ENCODE peak calls at places on chromosomes 4 and X, in six cellular contexts. H is thoracic aorta, B is uterus, W is neural progenitor cell, F is astrocyte, U is colonic mucosa. Z is an unnamed sample.

GRCh38 chr4:76897522-76898384 is at the start of gene SOWAHB:
- DNase-seq in W (peak; percentile 66), B (no peak), F (no peak), H (no peak), U (peak; percentile 93), Z (peak; percentile 95)

GRCh38 chrX:55713635-55714034 is 3.9 kb upstream of the RRAGB start:
- DNase-seq in F (no peak), B (no peak), W (no peak), H (no peak), U (no peak), Z (no peak)

GRCh38 chrX:130552444-130553073 is 150.8 kb downstream of the RBMX2 start:
- DNase-seq in F (no peak), W (no peak), H (no peak), B (no peak), U (no peak), Z (no peak)

GRCh38 chrX:44503550-44503949 is 39.1 kb downstream of the FUNDC1 start:
- DNase-seq in W (no peak), F (no peak), U (peak; percentile 56), H (no peak), B (no peak), Z (peak; percentile 55)

GRCh38 chrX:152895724-152896420 is 2.0 kb upstream of the ZNF185 start:
- DNase-seq in H (no peak), B (no peak), F (no peak), W (no peak), U (peak; percentile 72), Z (peak; percentile 48)

GRCh38 chrX:105527759-105528158 is 294.6 kb upstream of the NRK start:
- DNase-seq in U (no peak), B (no peak), W (no peak), H (no peak), F (peak; percentile 34), Z (no peak)

GRCh38 chr4:159764343-159764952 is 661.6 kb downstream of the RAPGEF2 start:
- DNase-seq in F (peak; percentile 49), U (peak; percentile 19), H (no peak), B (no peak), W (peak; percentile 67), Z (peak; percentile 35)

GRCh38 chr4:6824772-6825402 is 42.4 kb downstream of the KIAA0232 start:
- DNase-seq in W (no peak), F (no peak), H (no peak), U (no peak), B (no peak), Z (no peak)

GRCh38 chr4:80413096-80413495 is 77.6 kb downstream of the CFAP299 start:
- DNase-seq in B (no peak), H (no peak), U (no peak), F (no peak), W (no peak), Z (no peak)

GRCh38 chr4:14333616-14334015 is 668.7 kb upstream of the CPEB2 start:
- DNase-seq in B (no peak), U (no peak), F (no peak), H (no peak), W (no peak), Z (no peak)

GRCh38 chr4:174919886-174920423 is 1.8 kb downstream of the ADAM29 start:
- DNase-seq in F (no peak), W (no peak), B (no peak), H (no peak), U (no peak), Z (no peak)

GRCh38 chr4:59968796-59969195 is 1231.3 kb upstream of the ADGRL3 start:
- DNase-seq in B (no peak), U (no peak), W (no peak), F (no peak), H (no peak), Z (no peak)

GRCh38 chrX:15567886-15568616 is 32.7 kb downstream of the ACE2 start:
- DNase-seq in F (no peak), U (no peak), B (no peak), H (no peak), W (no peak), Z (no peak)

GRCh38 chr4:3637326-3638016 is 105.2 kb upstream of the LRPAP1 start:
- DNase-seq in U (no peak), B (peak; percentile 92), F (no peak), W (no peak), H (no peak), Z (no peak)

GRCh38 chr4:77697860-77698599 is 92.4 kb downstream of the CXCL13 start:
- DNase-seq in U (peak; percentile 63), W (peak; percentile 37), B (no peak), H (no peak), F (peak; percentile 55), Z (peak; percentile 89)

GRCh38 chr4:94849901-94850300 is 92.1 kb downstream of the BMPR1B start:
- DNase-seq in W (peak; percentile 73), B (no peak), H (no peak), U (no peak), F (no peak), Z (no peak)

GRCh38 chrX:74423289-74423985 is 2.1 kb downstream of the SLC16A2 start:
- DNase-seq in B (no peak), F (no peak), W (no peak), H (no peak), U (no peak), Z (no peak)

GRCh38 chr4:23567338-23567737 is 322.5 kb downstream of the PPARGC1A start:
- DNase-seq in U (no peak), F (no peak), W (no peak), B (no peak), H (no peak), Z (no peak)

GRCh38 chr4:81963005-81963404 is 410.8 kb downstream of the HNRNPD start:
- DNase-seq in U (no peak), F (no peak), W (peak; percentile 14), H (no peak), B (no peak), Z (no peak)

GRCh38 chr4:132646186-132646585 is 502.9 kb upstream of the PCDH10 start:
- DNase-seq in H (no peak), U (no peak), F (no peak), W (no peak), B (no peak), Z (no peak)

GRCh38 chr4:169266081-169266480 is 4.7 kb downstream of the SH3RF1 start:
- DNase-seq in F (no peak), U (no peak), B (no peak), H (no peak), W (no peak), Z (no peak)
- H3K4me1 ChIP-seq in F (peaks cover 28% of the 10 kb centered on the region), U (peaks cover 4% of the 10 kb centered on the region), B (peaks cover 6% of the 10 kb centered on the region), H (peaks cover 15% of the 10 kb centered on the region), W (peaks cover 42% of the 10 kb centered on the region), Z (peaks cover 4% of the 10 kb centered on the region)

GRCh38 chr4:145843651-145844050 is 95.0 kb downstream of the ZNF827 start:
- DNase-seq in U (no peak), H (no peak), F (no peak), B (no peak), W (no peak), Z (no peak)
- H3K36me3 ChIP-seq in U (no peaks in the 10 kb centered on the region), H (peaks cover 8% of the 10 kb centered on the region), F (peaks cover 9% of the 10 kb centered on the region), B (no peaks in the 10 kb centered on the region), W (no peaks in the 10 kb centered on the region), Z (peaks cover 9% of the 10 kb centered on the region)

GRCh38 chr4:107402291-107402690 is 317.7 kb downstream of the PAPSS1 start:
- DNase-seq in H (no peak), F (no peak), U (no peak), W (no peak), B (no peak), Z (no peak)
- H3K4me1 ChIP-seq in H (no peaks in the 10 kb centered on the region), F (no peaks in the 10 kb centered on the region), U (no peaks in the 10 kb centered on the region), W (no peaks in the 10 kb centered on the region), B (no peaks in the 10 kb centered on the region), Z (no peaks in the 10 kb centered on the region)

GRCh38 chrX:46477435-46477834 is 67.8 kb downstream of the ZNF674 start:
- DNase-seq in U (no peak), B (no peak), H (no peak), F (peak; percentile 33), W (no peak), Z (no peak)
- H3K36me3 ChIP-seq in U (no peaks in the 10 kb centered on the region), B (no peaks in the 10 kb centered on the region), H (no peaks in the 10 kb centered on the region), F (peaks cover 2% of the 10 kb centered on the region), W (no peaks in the 10 kb centered on the region), Z (peaks cover 2% of the 10 kb centered on the region)

GRCh38 chr4:1803523-1804423 is 10.7 kb downstream of the FGFR3 start:
- DNase-seq in W (no peak), H (no peak), B (no peak), U (no peak), F (no peak), Z (no peak)
- H3K4me1 ChIP-seq in W (no peaks in the 10 kb centered on the region), H (no peaks in the 10 kb centered on the region), B (no peaks in the 10 kb centered on the region), U (peaks cover 5% of the 10 kb centered on the region), F (no peaks in the 10 kb centered on the region), Z (peaks cover 2% of the 10 kb centered on the region)

GRCh38 chrX:16754019-16754418 is 32.2 kb upstream of the TXLNG start:
- DNase-seq in H (no peak), F (no peak), W (peak; percentile 49), B (no peak), U (no peak), Z (no peak)
- H3K36me3 ChIP-seq in H (peaks cover 23% of the 10 kb centered on the region), F (peaks cover 11% of the 10 kb centered on the region), W (peaks cover 15% of the 10 kb centered on the region), B (no peaks in the 10 kb centered on the region), U (peaks cover 10% of the 10 kb centered on the region), Z (no peaks in the 10 kb centered on the region)

DNA sequence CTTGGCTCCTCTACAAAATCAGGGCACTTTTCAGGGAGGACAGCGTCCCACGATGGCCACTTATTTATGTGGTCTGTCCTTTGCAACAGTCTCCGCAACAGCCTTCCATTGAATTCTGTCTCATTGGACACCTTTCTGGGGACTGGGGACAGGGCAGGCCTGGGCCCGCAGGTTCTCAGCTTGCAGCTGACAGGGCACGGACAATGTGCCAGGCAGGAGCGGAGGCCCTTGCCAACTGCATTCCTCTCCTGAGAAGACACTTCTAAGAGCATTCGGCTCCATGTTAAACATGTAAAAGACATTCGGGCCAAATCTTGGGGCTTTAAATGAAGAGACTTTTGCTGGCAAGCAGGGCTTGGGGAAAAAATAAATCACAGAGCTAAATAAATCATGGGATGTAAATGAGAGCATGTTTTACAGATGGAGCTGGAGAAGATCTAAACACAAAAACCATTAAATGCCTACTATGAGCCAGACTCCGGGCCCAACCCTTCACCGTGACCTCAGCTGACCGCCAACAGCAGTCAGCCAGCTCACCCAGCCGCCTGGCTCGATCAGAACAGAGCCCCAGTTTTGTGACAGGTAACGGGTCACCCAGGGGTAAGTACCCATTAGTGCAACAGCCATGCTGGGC is 14.9 kb downstream of the WDR1 start:
- DNase-seq in U (no peak), F (no peak), H (no peak), B (no peak), W (no peak), Z (no peak)
- H3K4me1 ChIP-seq in U (peaks cover 6% of the 10 kb centered on the region), F (peaks cover 78% of the 10 kb centered on the region), H (peaks cover 73% of the 10 kb centered on the region), B (peaks cover 15% of the 10 kb centered on the region), W (peaks cover 51% of the 10 kb centered on the region), Z (peaks cover 4% of the 10 kb centered on the region)

Z was measured in small intestine.